ENCODE peak calls at places on chromosomes 13 and 19, in seven cellular contexts. B, Z, T, U, V, J and O are unnamed samples.

GRCh38 chr19:38134538-38135149 is 89.4 kb downstream of the DPF1 start:
- DNase-seq in B (no peak), Z (peak), T (no peak), U (no peak), V (no peak), J (peak), O (no peak)

GRCh38 chr13:45055198-45055901 is 65.0 kb upstream of the GTF2F2 start:
- DNase-seq in B (peak), Z (no peak), T (peak), U (no peak), V (no peak), J (peak), O (no peak)

GRCh38 chr19:13115936-13116281 is 631 bp downstream of the TRMT1 start:
- DNase-seq in B (no peak), Z (no peak), T (no peak), U (no peak), V (no peak), J (no peak), O (no peak)

GRCh38 chr19:57903298-57904174 is 12.9 kb downstream of the ZNF417 start:
- DNase-seq in B (peak), Z (no peak), T (no peak), U (no peak), V (no peak), J (peak), O (no peak)

GRCh38 chr19:32916969-32917611 is 47.5 kb upstream of the SLC7A9 start:
- DNase-seq in B (no peak), Z (no peak), T (no peak), U (no peak), V (no peak), J (peak), O (no peak)

GRCh38 chr19:47390533-47391488 is 28.5 kb downstream of the MEIS3 start:
- DNase-seq in B (no peak), Z (no peak), T (no peak), U (no peak), V (no peak), J (no peak), O (no peak)

GRCh38 chr13:23960566-23961156 is 63.4 kb upstream of the C1QTNF9B start:
- DNase-seq in B (peak), Z (no peak), T (no peak), U (no peak), V (no peak), J (peak), O (no peak)

GRCh38 chr19:49847731-49848696 is 2.9 kb upstream of the PTOV1 start:
- DNase-seq in B (peak), Z (no peak), T (no peak), U (no peak), V (no peak), J (no peak), O (no peak)

GRCh38 chr13:77299587-77299986 is 27.3 kb downstream of the MYCBP2 start:
- DNase-seq in B (no peak), Z (no peak), T (no peak), U (no peak), V (no peak), J (no peak), O (no peak)

GRCh38 chr19:38650180-38650775 is 2.8 kb downstream of the ACTN4 start:
- DNase-seq in B (no peak), Z (peak), T (no peak), U (no peak), V (no peak), J (no peak), O (no peak)

GRCh38 chr13:21069561-21070004 is 8.2 kb upstream of the LATS2 start:
- DNase-seq in B (no peak), Z (no peak), T (peak), U (no peak), V (no peak), J (no peak), O (no peak)

DNA sequence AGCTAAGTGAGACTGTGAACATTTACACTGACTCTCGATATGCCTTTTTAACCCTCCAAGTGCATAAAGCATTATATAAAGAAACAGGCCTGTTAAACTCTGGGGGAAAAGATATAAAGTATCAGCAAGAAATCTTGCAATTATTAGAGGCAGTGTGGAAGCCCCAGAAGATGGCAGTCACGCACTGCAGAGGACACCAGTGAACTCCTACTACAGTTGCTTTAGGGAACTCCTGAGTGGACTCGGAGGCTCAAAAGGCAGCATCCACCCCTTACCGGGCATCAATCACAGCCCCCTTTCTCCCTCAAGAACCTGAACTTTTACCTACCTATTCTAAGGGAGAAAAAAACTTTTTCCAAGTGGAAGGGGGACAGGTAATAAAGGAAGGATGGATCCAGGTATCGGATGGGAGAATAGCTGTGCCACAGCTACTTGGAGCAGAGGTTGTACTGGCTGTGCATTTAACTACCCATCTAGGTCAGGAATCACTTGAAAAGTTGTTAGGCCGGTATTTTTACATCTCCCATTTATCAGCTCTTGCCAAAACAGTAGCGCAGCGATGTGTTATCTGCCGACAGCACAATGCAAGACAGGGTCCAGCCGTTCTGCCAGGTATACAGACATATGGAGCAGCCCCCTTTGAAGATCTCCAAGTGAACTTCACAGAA is 80.1 kb downstream of the ZNF486 start:
- DNase-seq in B (no peak), Z (peak), T (no peak), U (no peak), V (no peak), J (no peak), O (no peak)
- TF ChIP-seq POLR2AphosphoS5 in B (no peak), Z (no peak), T (no peak), U (no peak), V (no peak), J (no peak), O (no peak)

DNA sequence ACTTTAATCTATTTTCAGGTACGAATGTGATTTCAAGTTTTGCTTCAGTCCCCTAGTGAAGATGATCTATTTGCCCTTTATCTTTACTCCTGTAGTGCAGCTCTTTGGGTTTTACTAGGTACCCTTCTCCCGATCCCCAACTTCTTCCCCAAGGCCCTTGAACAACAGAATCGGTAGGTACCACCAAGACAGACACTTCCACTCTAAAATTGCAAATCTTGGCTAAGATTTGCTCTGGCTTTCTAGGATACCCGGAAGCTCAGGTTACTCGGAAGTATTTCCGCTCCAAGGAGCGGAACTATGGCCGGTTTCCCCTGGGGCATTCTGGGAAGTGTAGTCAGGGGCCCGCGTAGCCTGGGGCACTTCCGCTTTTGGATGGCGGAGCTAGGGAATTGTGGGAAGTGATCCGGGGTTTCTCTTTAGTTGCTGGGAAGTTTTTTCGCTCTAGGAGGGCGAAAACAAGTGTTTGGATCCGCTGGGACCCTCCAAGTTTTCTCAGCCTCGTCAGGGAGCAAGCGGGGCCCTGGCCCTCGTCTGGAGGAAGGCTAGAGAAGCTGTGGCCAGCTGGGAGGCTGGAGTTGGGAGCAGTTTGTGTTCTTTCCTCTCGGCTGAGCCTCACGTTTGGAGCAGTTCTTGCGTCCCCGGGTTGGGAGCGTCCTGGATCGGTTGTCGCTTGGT is 5.1 kb upstream of the ZNF227 start:
- DNase-seq in B (peak), Z (peak), T (peak), U (peak), V (no peak), J (peak), O (peak)
- TF ChIP-seq POLR2A in B (no peak), Z (no peak), T (no peak), U (no peak), V (peak), J (peak), O (no peak)

GRCh38 chr19:15253513-15253912 is 21.3 kb upstream of the EPHX3 start:
- DNase-seq in B (no peak), Z (no peak), T (no peak), U (no peak), V (no peak), J (no peak), O (no peak)

GRCh38 chr19:15251749-15252397 is 19.6 kb upstream of the EPHX3 start:
- DNase-seq in B (no peak), Z (peak), T (peak), U (peak), V (peak), J (peak), O (peak)

GRCh38 chr19:15252398-15253018 is 20.3 kb upstream of the EPHX3 start:
- DNase-seq in B (no peak), Z (no peak), T (no peak), U (no peak), V (no peak), J (peak), O (no peak)

GRCh38 chr19:15254547-15254946 is 22.3 kb upstream of the EPHX3 start:
- DNase-seq in B (no peak), Z (no peak), T (no peak), U (no peak), V (no peak), J (no peak), O (no peak)

DNA sequence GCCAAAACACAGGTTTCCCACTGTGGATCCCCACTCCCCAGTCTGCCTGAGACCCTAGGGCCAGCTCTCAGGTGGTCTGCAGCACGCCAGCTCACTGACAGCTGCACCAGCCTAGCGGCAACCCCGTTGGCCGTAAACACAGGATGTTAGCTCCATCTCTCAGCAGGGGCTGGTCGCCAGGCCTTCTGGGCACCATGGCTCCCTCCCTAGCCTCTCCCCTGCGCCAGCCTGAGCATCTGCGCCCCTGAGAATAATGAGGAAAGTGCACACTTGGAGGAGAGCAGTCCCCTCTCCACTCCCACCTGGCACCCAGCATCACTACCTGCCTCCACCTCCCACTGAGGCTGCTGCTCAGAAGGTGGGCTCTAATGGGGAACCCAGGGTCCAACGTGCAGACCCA is 20.8 kb upstream of the EPHX3 start:
- DNase-seq in B (no peak), Z (no peak), T (no peak), U (no peak), V (no peak), J (no peak), O (no peak)
- H3K27ac ChIP-seq in B (no peak), Z (no peak), T (peak), U (peak), V (no peak), J (no peak), O (no peak)

GRCh38 chr19:55586976-55587668 is 6.5 kb upstream of the ZNF579 start:
- DNase-seq in B (peak), Z (peak), T (peak), U (peak), V (peak), J (peak), O (peak)
- TF ChIP-seq POLR2AphosphoS5 in B (peak), Z (no peak), T (no peak), U (no peak), V (peak), J (peak), O (peak)